ENCODE peak calls at places on chromosomes 3 and 15, in seven cellular contexts. One of them, this sample, is unnamed.

GRCh38 chr3:134362670-134363380 is 11.4 kb downstream of the AMOTL2 start:
- DNase-seq in small intestine: no peak
- DNase-seq in Peyer's patch: no peak
- DNase-seq in pancreas: no peak
- DNase-seq in colonic mucosa: no peak
- DNase-seq in breast epithelium: no peak
- DNase-seq in PC-3: no peak
- DNase-seq in this sample: no peak

GRCh38 chr3:52779411-52780297 is 2.3 kb downstream of the ITIH1 start:
- DNase-seq in PC-3: no peak
- DNase-seq in colonic mucosa: peak; percentile 11
- DNase-seq in breast epithelium: no peak
- DNase-seq in pancreas: no peak
- DNase-seq in Peyer's patch: no peak
- DNase-seq in small intestine: no peak
- DNase-seq in this sample: no peak

GRCh38 chr15:80568876-80569605 is 126.1 kb upstream of the ABHD17C start:
- DNase-seq in colonic mucosa: no peak
- DNase-seq in pancreas: no peak
- DNase-seq in Peyer's patch: no peak
- DNase-seq in breast epithelium: no peak
- DNase-seq in PC-3: no peak
- DNase-seq in small intestine: no peak
- DNase-seq in this sample: no peak

GRCh38 chr3:30752961-30753360 is 141.5 kb downstream of the GADL1 start:
- DNase-seq in colonic mucosa: peak; percentile 64
- DNase-seq in pancreas: no peak
- DNase-seq in breast epithelium: no peak
- DNase-seq in Peyer's patch: no peak
- DNase-seq in PC-3: peak; percentile 85
- DNase-seq in small intestine: peak; percentile 38
- DNase-seq in this sample: peak; percentile 47

GRCh38 chr3:140845878-140846277 is 95.8 kb upstream of the SLC25A36 start:
- DNase-seq in PC-3: no peak
- DNase-seq in colonic mucosa: no peak
- DNase-seq in pancreas: no peak
- DNase-seq in breast epithelium: no peak
- DNase-seq in small intestine: no peak
- DNase-seq in Peyer's patch: no peak
- DNase-seq in this sample: no peak

GRCh38 chr3:197003461-197004385 is 25.9 kb downstream of the MELTF start:
- DNase-seq in breast epithelium: peak; percentile 47
- DNase-seq in pancreas: peak; percentile 81
- DNase-seq in Peyer's patch: peak; percentile 71
- DNase-seq in small intestine: peak; percentile 43
- DNase-seq in PC-3: peak; percentile 39
- DNase-seq in colonic mucosa: peak; percentile 48
- DNase-seq in this sample: no peak

GRCh38 chr15:55282284-55282833 is 7.3 kb downstream of the RAB27A start:
- DNase-seq in PC-3: peak; percentile 43
- DNase-seq in small intestine: no peak
- DNase-seq in pancreas: no peak
- DNase-seq in breast epithelium: no peak
- DNase-seq in Peyer's patch: no peak
- DNase-seq in colonic mucosa: no peak
- DNase-seq in this sample: peak; percentile 19

GRCh38 chr3:142896201-142896755 is 7.4 kb upstream of the PCOLCE2 start:
- DNase-seq in Peyer's patch: no peak
- DNase-seq in breast epithelium: no peak
- DNase-seq in PC-3: peak; percentile 75
- DNase-seq in pancreas: no peak
- DNase-seq in colonic mucosa: no peak
- DNase-seq in small intestine: no peak
- DNase-seq in this sample: peak; percentile 71

GRCh38 chr3:4021162-4021561 is 221.9 kb downstream of the LRRN1 start:
- DNase-seq in PC-3: no peak
- DNase-seq in small intestine: no peak
- DNase-seq in breast epithelium: no peak
- DNase-seq in Peyer's patch: no peak
- DNase-seq in colonic mucosa: no peak
- DNase-seq in pancreas: no peak
- DNase-seq in this sample: no peak

GRCh38 chr15:61682891-61683500 is 377.3 kb downstream of the VPS13C start:
- DNase-seq in pancreas: no peak
- DNase-seq in PC-3: no peak
- DNase-seq in small intestine: no peak
- DNase-seq in breast epithelium: no peak
- DNase-seq in colonic mucosa: no peak
- DNase-seq in Peyer's patch: no peak
- DNase-seq in this sample: no peak

GRCh38 chr3:188111002-188111584 is 42.9 kb upstream of the LPP start:
- DNase-seq in colonic mucosa: no peak
- DNase-seq in small intestine: no peak
- DNase-seq in PC-3: no peak
- DNase-seq in breast epithelium: no peak
- DNase-seq in pancreas: no peak
- DNase-seq in Peyer's patch: no peak
- DNase-seq in this sample: no peak

GRCh38 chr15:65110676-65111292 is 4.2 kb downstream of the UBAP1L start:
- DNase-seq in pancreas: no peak
- DNase-seq in small intestine: no peak
- DNase-seq in PC-3: no peak
- DNase-seq in breast epithelium: no peak
- DNase-seq in colonic mucosa: no peak
- DNase-seq in Peyer's patch: no peak
- DNase-seq in this sample: peak; percentile 72

GRCh38 chr15:94864600-94864999 is 633.2 kb downstream of the MCTP2 start:
- DNase-seq in Peyer's patch: no peak
- DNase-seq in small intestine: no peak
- DNase-seq in breast epithelium: no peak
- DNase-seq in colonic mucosa: no peak
- DNase-seq in pancreas: no peak
- DNase-seq in PC-3: no peak
- DNase-seq in this sample: no peak

GRCh38 chr3:146125946-146126345 is 35.0 kb downstream of the PLOD2 start:
- DNase-seq in Peyer's patch: no peak
- DNase-seq in PC-3: peak; percentile 75
- DNase-seq in breast epithelium: no peak
- DNase-seq in pancreas: no peak
- DNase-seq in colonic mucosa: no peak
- DNase-seq in small intestine: no peak
- DNase-seq in this sample: no peak

GRCh38 chr3:124209426-124209825 is 217.5 kb upstream of the ROPN1 start:
- DNase-seq in pancreas: no peak
- DNase-seq in PC-3: no peak
- DNase-seq in breast epithelium: no peak
- DNase-seq in Peyer's patch: no peak
- DNase-seq in colonic mucosa: no peak
- DNase-seq in small intestine: no peak
- DNase-seq in this sample: no peak

GRCh38 chr15:40441736-40442531 is 1.2 kb downstream of the BAHD1 start:
- DNase-seq in PC-3: no peak
- DNase-seq in pancreas: peak; percentile 86
- DNase-seq in colonic mucosa: peak; percentile 38
- DNase-seq in small intestine: peak; percentile 30
- DNase-seq in breast epithelium: no peak
- DNase-seq in Peyer's patch: peak; percentile 68
- DNase-seq in this sample: no peak

GRCh38 chr3:46464326-46465195 is at the start of gene LTF:
- DNase-seq in breast epithelium: no peak
- DNase-seq in colonic mucosa: no peak
- DNase-seq in pancreas: no peak
- DNase-seq in Peyer's patch: no peak
- DNase-seq in small intestine: no peak
- DNase-seq in PC-3: no peak
- DNase-seq in this sample: no peak

DNA sequence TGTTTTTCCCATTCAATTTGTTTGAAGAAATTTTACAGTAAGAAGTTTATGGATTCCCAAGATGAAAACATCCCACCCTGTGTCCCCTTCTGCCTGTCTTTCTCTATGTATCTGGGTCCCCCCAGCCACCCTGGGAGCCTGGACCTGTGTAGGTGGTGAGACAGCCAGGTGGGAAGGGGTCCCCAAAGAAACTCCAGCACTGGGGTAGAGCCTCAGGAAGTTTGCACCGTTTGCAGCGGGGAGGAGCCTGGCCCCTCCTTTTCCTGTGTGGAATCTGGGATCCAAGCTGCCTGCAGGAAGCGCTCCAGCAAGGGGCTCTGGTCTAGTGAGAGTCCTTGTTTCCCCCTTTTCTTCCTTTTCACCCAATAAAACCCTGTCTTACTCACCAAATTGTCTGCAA is 49.4 kb upstream of the ITGA11 start:
- DNase-seq in pancreas: no peak
- DNase-seq in PC-3: no peak
- DNase-seq in Peyer's patch: no peak
- DNase-seq in breast epithelium: no peak
- DNase-seq in small intestine: no peak
- DNase-seq in colonic mucosa: no peak
- DNase-seq in this sample: no peak
- H3K36me3 ChIP-seq in pancreas: no peaks in the 10 kb centered on the region
- H3K36me3 ChIP-seq in PC-3: no peaks in the 10 kb centered on the region
- H3K36me3 ChIP-seq in Peyer's patch: no peaks in the 10 kb centered on the region
- H3K36me3 ChIP-seq in breast epithelium: no peaks in the 10 kb centered on the region
- H3K36me3 ChIP-seq in small intestine: no peaks in the 10 kb centered on the region
- H3K36me3 ChIP-seq in colonic mucosa: no peaks in the 10 kb centered on the region
- H3K36me3 ChIP-seq in this sample: no peaks in the 10 kb centered on the region

DNA sequence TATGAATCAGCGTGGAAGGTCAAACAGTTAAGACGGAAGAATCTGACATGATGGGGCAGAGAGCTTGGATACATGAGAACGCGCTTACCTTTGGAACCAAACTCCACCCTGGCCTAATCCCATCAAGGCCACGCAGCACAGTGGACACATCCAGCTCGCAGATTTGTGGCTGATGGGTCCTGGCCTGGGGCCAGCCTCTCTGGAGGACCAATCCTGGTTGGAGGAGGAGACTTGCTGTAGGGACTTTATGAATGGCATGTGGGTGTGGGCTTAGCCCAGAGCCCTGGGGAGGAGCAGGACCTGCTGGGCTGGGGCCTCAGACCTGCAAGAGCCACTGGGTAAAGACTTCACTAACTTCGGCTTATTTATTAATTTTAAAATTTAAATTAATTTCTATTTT is 73.4 kb upstream of the ANKRD34C start:
- DNase-seq in pancreas: no peak
- DNase-seq in breast epithelium: no peak
- DNase-seq in colonic mucosa: no peak
- DNase-seq in Peyer's patch: no peak
- DNase-seq in PC-3: no peak
- DNase-seq in small intestine: no peak
- DNase-seq in this sample: no peak
- H3K27me3 ChIP-seq in pancreas: no peaks in the 10 kb centered on the region
- H3K27me3 ChIP-seq in breast epithelium: peaks cover 39% of the 10 kb centered on the region
- H3K27me3 ChIP-seq in colonic mucosa: peaks cover 4% of the 10 kb centered on the region
- H3K27me3 ChIP-seq in Peyer's patch: no peaks in the 10 kb centered on the region
- H3K27me3 ChIP-seq in PC-3: peaks cover 28% of the 10 kb centered on the region
- H3K27me3 ChIP-seq in small intestine: peaks cover 4% of the 10 kb centered on the region
- H3K27me3 ChIP-seq in this sample: peaks cover 19% of the 10 kb centered on the region

DNA sequence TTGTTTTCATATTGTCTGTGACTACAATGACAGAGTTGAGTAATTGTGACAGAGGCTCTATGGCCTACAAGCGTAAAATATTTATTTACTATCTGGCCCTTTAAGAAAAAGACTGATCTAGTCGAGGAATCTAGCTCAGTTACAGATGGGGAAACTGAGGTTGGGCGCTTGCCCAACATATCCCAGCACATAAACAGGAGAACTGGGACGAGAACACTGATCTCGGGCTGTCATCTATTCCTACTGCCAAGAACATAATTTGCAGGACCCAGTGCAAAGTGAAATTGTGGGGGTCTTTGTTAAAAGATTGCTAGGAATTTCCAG is 1.9 kb downstream of the FES start:
- DNase-seq in Peyer's patch: no peak
- DNase-seq in breast epithelium: no peak
- DNase-seq in PC-3: no peak
- DNase-seq in pancreas: no peak
- DNase-seq in small intestine: no peak
- DNase-seq in colonic mucosa: no peak
- DNase-seq in this sample: no peak
- H3K4me3 ChIP-seq in Peyer's patch: no peak overlapping the region
- H3K4me3 ChIP-seq in breast epithelium: no peak overlapping the region
- H3K4me3 ChIP-seq in PC-3: no peak overlapping the region
- H3K4me3 ChIP-seq in pancreas: no peak overlapping the region
- H3K4me3 ChIP-seq in small intestine: no peak overlapping the region
- H3K4me3 ChIP-seq in colonic mucosa: no peak overlapping the region
- H3K4me3 ChIP-seq in this sample: no peak overlapping the region

GRCh38 chr15:69797615-69798014 is 300.1 kb downstream of the TLE3 start:
- DNase-seq in breast epithelium: no peak
- DNase-seq in Peyer's patch: no peak
- DNase-seq in pancreas: no peak
- DNase-seq in PC-3: no peak
- DNase-seq in small intestine: no peak
- DNase-seq in colonic mucosa: no peak
- DNase-seq in this sample: no peak

GRCh38 chr15:69801132-69801531 is 296.6 kb downstream of the TLE3 start:
- DNase-seq in small intestine: no peak
- DNase-seq in colonic mucosa: no peak
- DNase-seq in breast epithelium: no peak
- DNase-seq in PC-3: no peak
- DNase-seq in Peyer's patch: no peak
- DNase-seq in pancreas: no peak
- DNase-seq in this sample: no peak

GRCh38 chr15:69797051-69797595 is 300.6 kb downstream of the TLE3 start:
- DNase-seq in colonic mucosa: no peak
- DNase-seq in Peyer's patch: no peak
- DNase-seq in small intestine: no peak
- DNase-seq in breast epithelium: no peak
- DNase-seq in PC-3: no peak
- DNase-seq in pancreas: no peak
- DNase-seq in this sample: no peak

GRCh38 chr15:69795601-69796000 is 302.1 kb downstream of the TLE3 start:
- DNase-seq in pancreas: no peak
- DNase-seq in breast epithelium: no peak
- DNase-seq in small intestine: no peak
- DNase-seq in colonic mucosa: no peak
- DNase-seq in Peyer's patch: no peak
- DNase-seq in PC-3: no peak
- DNase-seq in this sample: no peak

DNA sequence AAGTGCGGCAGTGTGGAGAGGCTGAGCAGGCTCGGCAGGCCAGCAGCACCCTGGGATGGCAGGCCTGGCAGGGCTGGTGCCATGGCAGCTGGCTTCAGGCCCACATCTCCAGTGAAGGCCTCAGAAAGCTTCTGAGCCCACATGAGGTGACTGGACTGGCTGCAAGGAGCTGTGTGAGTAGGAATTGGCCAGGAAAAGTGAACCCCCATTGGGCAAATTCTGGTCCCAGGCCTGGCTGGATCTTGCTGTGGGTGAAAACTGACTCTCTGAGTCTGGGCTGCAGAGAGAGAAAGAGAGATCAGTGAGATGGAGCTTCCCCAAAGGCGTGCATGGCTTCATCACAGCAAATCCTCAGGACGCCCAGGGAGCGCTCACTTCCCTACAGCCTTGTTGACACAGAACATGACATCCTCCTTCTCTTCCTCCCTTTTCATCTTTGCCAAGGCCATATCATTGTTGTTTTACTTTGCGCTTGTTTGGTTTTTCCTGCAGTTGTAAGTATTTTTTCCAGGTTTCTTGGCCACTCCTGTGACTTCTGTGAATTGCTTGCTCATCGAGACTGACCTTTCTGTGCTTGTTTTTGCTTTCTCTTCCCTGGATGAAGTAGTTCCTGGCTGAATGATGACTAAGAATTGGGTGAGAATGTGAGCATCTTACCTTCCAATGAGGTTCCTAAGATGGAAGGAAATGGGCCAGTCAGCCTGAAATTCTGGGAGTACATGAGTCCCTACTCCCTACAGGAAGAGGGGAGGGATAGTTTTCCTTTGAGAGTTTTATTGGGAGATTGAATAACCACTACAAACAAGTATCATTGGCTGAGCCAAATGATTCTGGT is 299.0 kb downstream of the TLE3 start:
- DNase-seq in Peyer's patch: no peak
- DNase-seq in colonic mucosa: no peak
- DNase-seq in PC-3: peak; percentile 65
- DNase-seq in pancreas: no peak
- DNase-seq in breast epithelium: no peak
- DNase-seq in small intestine: no peak
- DNase-seq in this sample: no peak
- H3K36me3 ChIP-seq in Peyer's patch: no peaks in the 10 kb centered on the region
- H3K36me3 ChIP-seq in colonic mucosa: no peaks in the 10 kb centered on the region
- H3K36me3 ChIP-seq in PC-3: no peaks in the 10 kb centered on the region
- H3K36me3 ChIP-seq in pancreas: no peaks in the 10 kb centered on the region
- H3K36me3 ChIP-seq in breast epithelium: no peaks in the 10 kb centered on the region
- H3K36me3 ChIP-seq in small intestine: no peaks in the 10 kb centered on the region
- H3K36me3 ChIP-seq in this sample: no peaks in the 10 kb centered on the region

This sample was measured in MG63.